ENCODE peak calls at places on chromosomes 4 and X, in five cellular contexts. K is amygdala, Q is epithelial cell of esophagus, E is suprapubic skin, C is cardiac fibroblast. W is an unnamed sample.

GRCh38 chrX:147498796-147499195 is 412.9 kb upstream of the FMR1 start:
- DNase-seq in K (no peak), Q (no peak), C (no peak), E (no peak), W (no peak)

GRCh38 chr4:159281781-159282180 is 178.9 kb downstream of the RAPGEF2 start:
- DNase-seq in E (no peak), C (no peak), Q (no peak), K (no peak), W (no peak)

GRCh38 chr4:26736621-26737020 is 124.0 kb upstream of the STIM2 start:
- DNase-seq in E (no peak), K (no peak), C (no peak), Q (peak; percentile 89), W (no peak)

GRCh38 chrX:31661280-31661679 is 589.4 kb upstream of the FTHL17 start:
- DNase-seq in C (no peak), K (no peak), E (no peak), Q (no peak), W (no peak)

GRCh38 chrX:78923198-78924015 is 21.8 kb upstream of the P2RY10 start:
- DNase-seq in Q (no peak), E (no peak), C (no peak), K (no peak), W (no peak)

GRCh38 chr4:109969087-109969486 is 56.4 kb downstream of the EGF start:
- DNase-seq in C (no peak), Q (no peak), E (no peak), K (no peak), W (no peak)

GRCh38 chr4:6538586-6538985 is 36.4 kb upstream of the MAN2B2 start:
- DNase-seq in K (peak; percentile 48), E (no peak), C (no peak), Q (no peak), W (no peak)

GRCh38 chrX:42686706-42687105 is 91.3 kb downstream of the PPP1R2C start:
- DNase-seq in E (no peak), Q (peak; percentile 82), K (no peak), C (no peak), W (no peak)

GRCh38 chr4:157226601-157227000 is 6.1 kb downstream of the GRIA2 start:
- DNase-seq in C (no peak), K (no peak), Q (no peak), E (no peak), W (peak; percentile 4)

GRCh38 chr4:138522366-138522765 is 280.2 kb upstream of the SLC7A11 start:
- DNase-seq in K (no peak), E (no peak), C (peak; percentile 32), Q (peak; percentile 58), W (peak; percentile 16)

GRCh38 chr4:176150283-176150682 is 45.1 kb downstream of the SPATA4 start:
- DNase-seq in C (peak; percentile 56), K (no peak), E (no peak), Q (peak; percentile 48), W (peak; percentile 0)

GRCh38 chr4:55469979-55470378 is 74.2 kb downstream of the TMEM165 start:
- DNase-seq in E (no peak), K (no peak), C (no peak), Q (peak; percentile 70), W (no peak)

GRCh38 chr4:38400946-38401345 is 263.1 kb upstream of the KLF3 start:
- DNase-seq in E (no peak), K (no peak), C (no peak), Q (peak; percentile 12), W (no peak)

GRCh38 chrX:153526040-153526439 is 8.6 kb downstream of the ATP2B3 start:
- DNase-seq in E (no peak), Q (no peak), C (no peak), K (no peak), W (no peak)

GRCh38 chr4:136136566-136136965 is 1395.7 kb downstream of the PCDH18 start:
- DNase-seq in K (no peak), Q (no peak), E (no peak), C (no peak), W (no peak)

GRCh38 chr4:65918217-65918616 is 247.9 kb upstream of the EPHA5 start:
- DNase-seq in E (no peak), K (no peak), Q (no peak), C (no peak), W (peak; percentile 59)

GRCh38 chr4:3369781-3370660 is 71.7 kb upstream of the HGFAC start:
- DNase-seq in C (peak; percentile 88), Q (peak; percentile 59), E (no peak), K (no peak), W (peak; percentile 87)

GRCh38 chrX:71253253-71254091 is 468 bp downstream of the ZMYM3 start:
- DNase-seq in K (no peak), Q (peak; percentile 13), E (no peak), C (peak; percentile 51), W (peak; percentile 47)

GRCh38 chr4:27861381-27861787 is 1000.7 kb downstream of the STIM2 start:
- DNase-seq in E (no peak), K (no peak), Q (peak; percentile 83), C (peak; percentile 33), W (peak; percentile 75)

GRCh38 chr4:4533461-4534169 is 8.2 kb downstream of the STX18 start:
- DNase-seq in C (no peak), E (no peak), K (no peak), Q (peak; percentile 4), W (no peak)

GRCh38 chr4:113316879-113317278 is 267.4 kb downstream of the ANK2 start:
- DNase-seq in E (no peak), K (no peak), Q (no peak), C (no peak), W (no peak)

GRCh38 chr4:4922441-4922840 is 63.0 kb downstream of the MSX1 start:
- DNase-seq in K (no peak), C (no peak), E (no peak), Q (no peak), W (no peak)

GRCh38 chrX:150429577-150429976 is 66.5 kb downstream of the MAMLD1 start:
- DNase-seq in Q (peak; percentile 84), E (no peak), C (peak; percentile 74), K (no peak), W (no peak)

GRCh38 chrX:9912341-9912740 is 54.8 kb upstream of the CLDN34 start:
- DNase-seq in K (no peak), C (peak; percentile 23), Q (peak; percentile 92), E (no peak), W (no peak)

GRCh38 chrX:40550069-40550468 is 30.7 kb upstream of the ATP6AP2 start:
- DNase-seq in E (no peak), K (no peak), Q (no peak), C (no peak), W (peak; percentile 68)

GRCh38 chrX:139932077-139932900 is 564 bp downstream of the ATP11C start:
- DNase-seq in K (peak; percentile 8), E (peak; percentile 74), C (peak; percentile 49), Q (peak; percentile 36), W (no peak)

GRCh38 chr4:144740316-144740715 is 94.4 kb downstream of the HHIP start:
- DNase-seq in K (no peak), E (no peak), C (no peak), Q (peak; percentile 9), W (no peak)

GRCh38 chr4:24394041-24394440 is 190.3 kb downstream of the DHX15 start:
- DNase-seq in E (no peak), C (no peak), K (no peak), Q (peak; percentile 83), W (no peak)

GRCh38 chr4:71268156-71268555 is 70.7 kb upstream of the SLC4A4 start:
- DNase-seq in C (no peak), Q (no peak), K (no peak), E (no peak), W (no peak)

GRCh38 chr4:3045500-3045850 is 28.9 kb downstream of the HTT-AS start:
- DNase-seq in C (peak; percentile 48), K (no peak), E (no peak), Q (no peak), W (no peak)

GRCh38 chrX:140918398-140919043 is 83.9 kb upstream of the SPANXB1 start:
- DNase-seq in K (no peak), E (no peak), C (peak; percentile 81), Q (peak; percentile 64), W (peak; percentile 0)

GRCh38 chr4:985123-985830 is 1.6 kb upstream of the IDUA start:
- DNase-seq in Q (peak; percentile 66), C (peak; percentile 33), E (no peak), K (no peak), W (no peak)

GRCh38 chrX:43557792-43558191 is 98.3 kb upstream of the MAOA start:
- DNase-seq in Q (peak; percentile 63), E (no peak), K (peak; percentile 1), C (peak; percentile 73), W (peak; percentile 77)

GRCh38 chr4:129346760-129347159 is 250.8 kb downstream of the C4orf33 start:
- DNase-seq in Q (no peak), K (no peak), E (no peak), C (no peak), W (no peak)

GRCh38 chr4:86594559-86595425 is 677 bp downstream of the PTPN13 start:
- DNase-seq in E (peak; percentile 80), K (peak; percentile 59), Q (peak; percentile 67), C (peak; percentile 77), W (peak; percentile 44)

GRCh38 chrX:25968920-25969319 is 169.2 kb upstream of the MAGEB18 start:
- DNase-seq in C (peak; percentile 48), K (no peak), Q (peak; percentile 52), E (no peak), W (peak; percentile 72)

GRCh38 chr4:150976478-150977118 is 38.5 kb downstream of the LRBA start:
- DNase-seq in C (no peak), Q (no peak), K (no peak), E (no peak), W (no peak)

GRCh38 chrX:2924151-2924550 is 5.0 kb downstream of the ARSD start:
- DNase-seq in Q (no peak), C (no peak), E (no peak), K (no peak), W (no peak)

GRCh38 chrX:153984351-153985178 is 12.0 kb downstream of the TMEM187 start:
- DNase-seq in Q (no peak), K (no peak), E (no peak), C (no peak), W (no peak)

GRCh38 chr4:86720508-86721068 is 126.5 kb downstream of the PTPN13 start:
- DNase-seq in K (no peak), Q (peak; percentile 3), E (no peak), C (peak; percentile 23), W (no peak)